ENCODE peak calls at places on chromosomes 11 and 22, in four cellular contexts. One of them, this sample, is unnamed.

GRCh38 chr11:21965221-21965620 is 227.7 kb upstream of the ANO5 start:
- DNase-seq in heart left ventricle: no peak
- DNase-seq in dorsolateral prefrontal cortex: no peak
- DNase-seq in mucosa of descending colon: no peak
- DNase-seq in this sample: no peak

GRCh38 chr11:13440100-13440855 is 22.7 kb downstream of the BTBD10 start:
- DNase-seq in dorsolateral prefrontal cortex: peak
- DNase-seq in mucosa of descending colon: peak
- DNase-seq in heart left ventricle: peak
- DNase-seq in this sample: peak

GRCh38 chr22:40709752-40710413 is 30.6 kb downstream of the MCHR1 start:
- DNase-seq in heart left ventricle: peak
- DNase-seq in mucosa of descending colon: peak
- DNase-seq in dorsolateral prefrontal cortex: no peak
- DNase-seq in this sample: no peak

GRCh38 chr11:72353861-72354260 is 80.5 kb downstream of the CLPB start:
- DNase-seq in mucosa of descending colon: peak
- DNase-seq in dorsolateral prefrontal cortex: no peak
- DNase-seq in heart left ventricle: no peak
- DNase-seq in this sample: no peak

GRCh38 chr11:47593934-47594855 is at the start of gene C1QTNF4:
- DNase-seq in dorsolateral prefrontal cortex: no peak
- DNase-seq in heart left ventricle: no peak
- DNase-seq in mucosa of descending colon: no peak
- DNase-seq in this sample: no peak

GRCh38 chr11:4704054-4704789 is at the start of gene MMP26:
- DNase-seq in heart left ventricle: no peak
- DNase-seq in dorsolateral prefrontal cortex: no peak
- DNase-seq in mucosa of descending colon: peak
- DNase-seq in this sample: no peak

GRCh38 chr11:57323503-57324153 is 1.1 kb downstream of the TNKS1BP1 start:
- DNase-seq in heart left ventricle: no peak
- DNase-seq in dorsolateral prefrontal cortex: no peak
- DNase-seq in mucosa of descending colon: peak
- DNase-seq in this sample: peak

GRCh38 chr11:8604078-8604723 is 10.2 kb upstream of the STK33 start:
- DNase-seq in mucosa of descending colon: peak
- DNase-seq in dorsolateral prefrontal cortex: no peak
- DNase-seq in heart left ventricle: no peak
- DNase-seq in this sample: peak

GRCh38 chr11:59777104-59777503 is 21.9 kb downstream of the STX3 start:
- DNase-seq in dorsolateral prefrontal cortex: no peak
- DNase-seq in mucosa of descending colon: no peak
- DNase-seq in heart left ventricle: no peak
- DNase-seq in this sample: no peak

GRCh38 chr11:129141748-129142475 is 50.2 kb downstream of the ARHGAP32 start:
- DNase-seq in dorsolateral prefrontal cortex: no peak
- DNase-seq in heart left ventricle: no peak
- DNase-seq in mucosa of descending colon: no peak
- DNase-seq in this sample: no peak

GRCh38 chr11:64667154-64667745 is 55.7 kb downstream of the NRXN2 start:
- DNase-seq in dorsolateral prefrontal cortex: no peak
- DNase-seq in heart left ventricle: no peak
- DNase-seq in mucosa of descending colon: no peak
- DNase-seq in this sample: no peak

GRCh38 chr11:8097062-8097814 is 16.2 kb downstream of the TUB start:
- DNase-seq in heart left ventricle: no peak
- DNase-seq in mucosa of descending colon: no peak
- DNase-seq in dorsolateral prefrontal cortex: no peak
- DNase-seq in this sample: no peak

DNA sequence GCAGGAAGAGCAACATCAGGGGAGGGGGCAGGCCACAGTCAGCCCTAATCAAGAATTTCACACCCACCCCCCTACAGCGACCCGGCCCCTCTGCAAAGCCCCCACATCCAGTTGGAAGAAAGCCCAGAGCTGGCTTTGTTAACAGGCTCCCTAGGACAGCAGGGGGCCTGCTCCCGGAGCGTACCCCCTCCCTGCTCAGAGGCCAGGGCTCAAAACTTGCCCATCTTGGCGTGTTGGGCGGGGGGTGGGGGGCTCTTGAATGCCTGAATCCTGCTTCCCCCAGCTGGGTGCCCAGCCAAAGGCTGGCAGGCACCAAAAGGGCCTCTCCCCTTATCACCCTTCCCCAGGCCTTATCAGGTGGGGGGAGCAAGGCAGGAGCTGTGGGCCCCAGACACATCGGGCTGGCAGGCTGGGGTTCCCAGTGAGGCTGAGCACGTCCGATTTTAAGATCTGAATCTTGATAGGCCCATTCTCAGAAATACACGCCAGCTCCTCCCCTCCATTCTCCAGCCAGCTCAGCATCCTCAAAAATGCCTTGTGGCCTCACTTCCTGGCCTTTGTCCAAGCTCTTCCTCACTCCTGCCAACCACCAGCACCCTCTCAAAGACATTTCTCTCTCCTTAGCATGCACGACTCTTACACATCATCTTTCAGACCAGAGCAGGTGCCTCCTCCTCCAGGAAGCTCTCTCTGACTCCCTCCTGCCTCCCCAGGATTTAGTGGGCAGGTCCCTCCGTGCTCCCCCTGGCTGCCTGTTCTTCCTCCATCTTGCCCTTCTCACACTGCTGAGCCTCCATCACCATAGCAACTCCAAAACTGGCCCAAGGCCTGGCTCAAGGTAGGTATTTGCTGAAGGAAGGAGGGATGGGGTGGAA is 384.8 kb downstream of the MN1 start:
- DNase-seq in heart left ventricle: no peak
- DNase-seq in dorsolateral prefrontal cortex: no peak
- DNase-seq in mucosa of descending colon: no peak
- DNase-seq in this sample: peak
- TF ChIP-seq CTCF in heart left ventricle: no peak
- TF ChIP-seq CTCF in dorsolateral prefrontal cortex: no peak
- TF ChIP-seq CTCF in mucosa of descending colon: no peak
- TF ChIP-seq CTCF in this sample: no peak

GRCh38 chr11:112345708-112346107 is 85.0 kb upstream of the PLET1 start:
- DNase-seq in mucosa of descending colon: peak
- DNase-seq in dorsolateral prefrontal cortex: no peak
- DNase-seq in heart left ventricle: no peak
- DNase-seq in this sample: no peak
- TF ChIP-seq CTCF in mucosa of descending colon: no peak
- TF ChIP-seq CTCF in dorsolateral prefrontal cortex: no peak
- TF ChIP-seq CTCF in heart left ventricle: no peak
- TF ChIP-seq CTCF in this sample: no peak

GRCh38 chr11:74731301-74732094 is at the start of gene CHRDL2:
- DNase-seq in dorsolateral prefrontal cortex: no peak
- DNase-seq in heart left ventricle: no peak
- DNase-seq in mucosa of descending colon: peak
- DNase-seq in this sample: no peak
- TF ChIP-seq CTCF in dorsolateral prefrontal cortex: no peak
- TF ChIP-seq CTCF in heart left ventricle: no peak
- TF ChIP-seq CTCF in mucosa of descending colon: no peak
- TF ChIP-seq CTCF in this sample: no peak

DNA sequence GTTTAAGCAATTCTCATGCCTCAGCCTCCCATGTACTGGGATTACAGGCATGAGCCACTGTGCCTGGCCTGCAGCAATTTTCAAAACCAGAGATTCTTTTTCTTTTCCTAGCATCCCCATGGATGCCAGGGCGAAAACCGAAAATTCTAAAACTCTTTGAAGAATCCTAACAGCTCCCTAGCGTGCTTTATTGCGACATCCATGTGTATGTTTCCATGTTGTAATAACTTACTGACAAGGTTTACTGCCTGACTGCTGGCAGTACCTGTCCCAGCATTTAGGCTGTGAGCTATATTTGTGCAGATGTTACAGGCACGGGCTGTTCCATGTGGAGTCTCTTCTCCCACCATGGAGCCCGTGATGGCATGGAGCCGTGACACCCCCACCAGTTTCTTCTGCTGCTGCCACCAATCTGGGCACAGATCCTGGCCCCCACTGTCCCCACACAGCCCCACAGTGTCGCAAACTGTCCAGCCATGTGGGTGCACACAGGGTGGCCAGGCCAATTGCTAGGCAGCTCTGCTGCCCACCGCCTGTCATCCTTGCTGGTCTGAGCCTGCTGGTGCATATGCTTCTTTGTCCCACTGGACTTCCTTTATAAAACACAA is 7.1 kb upstream of the TAB1 start:
- DNase-seq in mucosa of descending colon: no peak
- DNase-seq in dorsolateral prefrontal cortex: no peak
- DNase-seq in heart left ventricle: no peak
- DNase-seq in this sample: no peak
- TF ChIP-seq CTCF in mucosa of descending colon: no peak
- TF ChIP-seq CTCF in dorsolateral prefrontal cortex: no peak
- TF ChIP-seq CTCF in heart left ventricle: no peak
- TF ChIP-seq CTCF in this sample: no peak

GRCh38 chr22:50342651-50343540 is at the start of gene PPP6R2:
- DNase-seq in heart left ventricle: peak
- DNase-seq in mucosa of descending colon: peak
- DNase-seq in dorsolateral prefrontal cortex: peak
- DNase-seq in this sample: peak
- TF ChIP-seq CTCF in heart left ventricle: no peak
- TF ChIP-seq CTCF in mucosa of descending colon: no peak
- TF ChIP-seq CTCF in dorsolateral prefrontal cortex: peak
- TF ChIP-seq CTCF in this sample: peak